ENCODE peak calls at places on chromosomes 11 and 22, in four cellular contexts. M is endothelial cell, T is fibroblast of the aortic adventitia, Q is AG10803. C is an unnamed sample.

GRCh38 chr22:49307870-49308269 is 519.8 kb downstream of the BRD1 start:
- DNase-seq in M (peak), T (no peak), Q (no peak), C (no peak)

GRCh38 chr11:105100206-105100605 is 39.4 kb downstream of the CARD18 start:
- DNase-seq in M (no peak), T (no peak), Q (no peak), C (no peak)

GRCh38 chr22:38943181-38943580 is 14.2 kb upstream of the APOBEC3A start:
- DNase-seq in M (no peak), T (no peak), Q (no peak), C (no peak)

GRCh38 chr11:121385693-121386092 is 66.4 kb upstream of the SORL1 start:
- DNase-seq in M (no peak), T (no peak), Q (no peak), C (no peak)

GRCh38 chr11:65488273-65489058 is 10.4 kb upstream of the MALAT1 start:
- DNase-seq in M (no peak), T (peak), Q (peak), C (peak)

GRCh38 chr11:82907376-82907775 is 5.8 kb downstream of the DDIAS start:
- DNase-seq in M (no peak), T (no peak), Q (no peak), C (no peak)

GRCh38 chr22:36587289-36588154 is 58.6 kb upstream of the EIF3D start:
- DNase-seq in M (no peak), T (peak), Q (peak), C (peak)

GRCh38 chr11:72230764-72231365 is 6.3 kb downstream of the INPPL1 start:
- DNase-seq in M (peak), T (no peak), Q (no peak), C (no peak)

GRCh38 chr11:15266999-15267398 is 152.3 kb downstream of the INSC start:
- DNase-seq in M (no peak), T (no peak), Q (no peak), C (no peak)

GRCh38 chr11:106156290-106156937 is 79.0 kb downstream of the AASDHPPT start:
- DNase-seq in M (peak), T (peak), Q (peak), C (peak)

GRCh38 chr22:17924735-17925727 is 99.3 kb downstream of the MICAL3 start:
- DNase-seq in M (no peak), T (peak), Q (no peak), C (peak)

GRCh38 chr11:123525511-123525918 is 95.4 kb downstream of the GRAMD1B start:
- DNase-seq in M (no peak), T (no peak), Q (peak), C (no peak)

GRCh38 chr11:123526027-123526805 is 96.1 kb downstream of the GRAMD1B start:
- DNase-seq in M (no peak), T (no peak), Q (no peak), C (no peak)

GRCh38 chr11:123527947-123528346 is 97.9 kb downstream of the GRAMD1B start:
- DNase-seq in M (no peak), T (no peak), Q (no peak), C (no peak)

GRCh38 chr11:123526918-123527317 is 96.8 kb downstream of the GRAMD1B start:
- DNase-seq in M (no peak), T (no peak), Q (no peak), C (no peak)

DNA sequence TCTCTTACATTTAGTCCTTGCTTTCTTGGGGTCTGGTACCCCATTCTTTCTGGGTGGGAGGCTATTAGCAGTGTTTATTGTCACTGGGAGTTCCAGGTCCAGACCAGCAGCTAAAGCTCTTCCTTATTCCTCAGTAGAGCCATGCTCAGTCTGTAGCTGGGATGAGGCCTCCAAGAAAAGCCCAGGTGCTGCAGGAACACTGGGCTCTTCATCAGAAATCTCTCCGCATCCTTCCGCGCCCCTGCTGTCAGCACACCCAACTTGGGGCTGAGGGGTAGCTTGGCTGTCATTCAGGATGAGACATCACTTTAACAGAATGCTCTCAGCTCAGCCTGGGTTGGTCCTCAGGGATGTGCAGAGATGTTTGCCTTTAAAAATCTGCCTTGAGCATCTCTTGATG is 97.5 kb downstream of the GRAMD1B start:
- DNase-seq in M (no peak), T (no peak), Q (no peak), C (no peak)
- TF ChIP-seq CTCF in M (no peak), T (no peak), Q (no peak), C (no peak)

DNA sequence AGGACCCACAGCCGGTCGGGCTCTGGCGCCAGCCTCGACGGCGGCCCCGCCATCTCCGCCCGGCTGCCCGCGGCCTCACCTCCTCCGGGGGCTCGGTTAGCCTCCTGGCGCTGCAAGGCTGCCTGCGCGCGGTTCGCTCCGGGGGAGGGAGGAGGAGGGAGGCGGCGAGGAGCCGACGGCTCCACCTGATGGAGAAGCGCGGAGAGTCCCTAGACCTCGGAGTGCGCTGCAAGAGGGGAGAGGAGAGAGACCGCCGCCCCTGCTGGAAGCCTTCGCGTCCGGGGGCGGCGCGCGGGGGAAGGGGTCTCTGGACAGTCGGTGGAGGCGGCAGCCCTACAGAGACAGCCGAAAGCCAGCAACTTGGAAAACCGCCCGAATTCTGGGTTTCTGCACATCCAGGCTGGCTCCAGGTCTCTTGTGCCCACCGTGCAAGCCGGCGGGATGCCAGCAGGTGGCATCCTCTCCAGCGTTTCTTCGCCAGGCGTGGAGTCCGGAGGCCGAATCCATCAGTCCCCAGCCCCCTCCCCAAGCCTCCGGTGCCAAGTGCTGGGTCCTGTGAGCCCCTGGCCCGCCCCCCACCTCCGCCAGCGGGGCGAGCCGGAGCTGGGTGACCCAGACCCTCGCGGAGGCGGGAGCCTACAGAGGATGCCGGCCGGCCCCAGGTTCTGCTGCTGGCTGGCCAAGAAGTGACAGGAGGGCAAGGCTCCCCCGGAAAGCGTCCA is 2.9 kb upstream of the KIRREL3 start:
- DNase-seq in M (peak), T (no peak), Q (peak), C (no peak)
- TF ChIP-seq CTCF in M (peak), T (no peak), Q (peak), C (peak)

GRCh38 chr22:46681010-46681409 is 57.0 kb downstream of the CERK start:
- DNase-seq in M (peak), T (no peak), Q (no peak), C (no peak)
- TF ChIP-seq CTCF in M (peak), T (no peak), Q (no peak), C (peak)

GRCh38 chr22:27008454-27008853 is 351.1 kb downstream of the MIAT start:
- DNase-seq in M (no peak), T (no peak), Q (no peak), C (no peak)

GRCh38 chr22:27003301-27003700 is 345.9 kb downstream of the MIAT start:
- DNase-seq in M (no peak), T (no peak), Q (no peak), C (no peak)

DNA sequence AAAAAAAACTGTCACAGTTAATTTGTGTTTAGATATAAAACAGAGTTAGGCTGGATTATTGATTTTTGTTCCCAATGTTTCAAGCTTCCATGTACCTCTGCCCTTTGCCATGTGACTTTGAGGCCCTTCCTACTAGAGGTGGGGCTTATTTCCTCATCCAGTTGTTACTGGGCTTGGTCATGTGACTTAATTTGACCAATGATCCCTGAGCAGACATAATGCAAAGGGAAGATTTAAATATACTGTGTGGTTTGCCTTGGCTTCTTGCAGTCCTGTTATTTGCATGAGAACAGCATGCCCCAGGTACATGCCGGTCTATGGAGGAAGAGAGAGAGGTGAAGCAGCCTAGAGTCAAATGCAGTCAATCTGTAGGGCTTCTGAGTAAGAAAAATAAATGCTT is 347.0 kb downstream of the MIAT start:
- DNase-seq in M (no peak), T (no peak), Q (no peak), C (no peak)
- TF ChIP-seq CTCF in M (no peak), T (no peak), Q (no peak), C (no peak)

GRCh38 chr22:26800858-26801257 is 143.5 kb downstream of the MIAT start:
- DNase-seq in M (no peak), T (no peak), Q (no peak), C (no peak)

GRCh38 chr22:26801449-26801848 is 144.1 kb downstream of the MIAT start:
- DNase-seq in M (no peak), T (no peak), Q (no peak), C (no peak)

GRCh38 chr22:26798433-26799065 is 141.2 kb downstream of the MIAT start:
- DNase-seq in M (no peak), T (no peak), Q (no peak), C (no peak)

GRCh38 chr22:26796785-26797184 is 139.4 kb downstream of the MIAT start:
- DNase-seq in M (no peak), T (no peak), Q (no peak), C (no peak)

GRCh38 chr22:26797910-26798309 is 140.5 kb downstream of the MIAT start:
- DNase-seq in M (peak), T (no peak), Q (no peak), C (no peak)
- TF ChIP-seq CTCF in M (no peak), T (no peak), Q (peak), C (no peak)

GRCh38 chr11:35714882-35715612 is 52.5 kb downstream of the TRIM44 start:
- DNase-seq in M (no peak), T (peak), Q (peak), C (no peak)

GRCh38 chr11:35711924-35712323 is 49.3 kb downstream of the TRIM44 start:
- DNase-seq in M (no peak), T (no peak), Q (no peak), C (no peak)

GRCh38 chr11:35712533-35712932 is 50.0 kb downstream of the TRIM44 start:
- DNase-seq in M (no peak), T (no peak), Q (no peak), C (no peak)

GRCh38 chr11:35709386-35709785 is 46.8 kb downstream of the TRIM44 start:
- DNase-seq in M (no peak), T (no peak), Q (no peak), C (no peak)

GRCh38 chr11:35711173-35711910 is 48.8 kb downstream of the TRIM44 start:
- DNase-seq in M (no peak), T (no peak), Q (no peak), C (no peak)
- TF ChIP-seq CTCF in M (no peak), T (no peak), Q (no peak), C (no peak)